ENCODE peak calls at places on chromosomes 1 and 21, in four cellular contexts. H is H1, B is GM12878, Y is HepG2. J is an unnamed sample. For H3K4me1, the result is how much of the 10 kb centered on the place peaks cover.

GRCh38 chr1:24763671-24764070 is 18.4 kb downstream of the CLIC4 start:
- DNase-seq in B (no peak), Y (no peak), H (no peak), J (no peak)

GRCh38 chr21:46667735-46668380 is 32.4 kb downstream of the PRMT2 start:
- DNase-seq in B (no peak), H (no peak), Y (peak), J (peak)

GRCh38 chr1:193310569-193310968 is 124.2 kb upstream of the B3GALT2 start:
- DNase-seq in B (no peak), Y (peak), H (no peak), J (no peak)

GRCh38 chr1:204438628-204439027 is 27.0 kb upstream of the PPP1R15B start:
- DNase-seq in Y (no peak), B (no peak), H (no peak), J (no peak)

GRCh38 chr1:181016563-181016962 is 6.1 kb downstream of the STX6 start:
- DNase-seq in H (no peak), Y (no peak), B (no peak), J (no peak)

GRCh38 chr1:229624906-229625871 is 733 bp downstream of the TAF5L start:
- DNase-seq in Y (peak), H (no peak), B (no peak), J (peak)

GRCh38 chr1:25066731-25067520 is 136.8 kb upstream of the RUNX3 start:
- DNase-seq in H (no peak), Y (no peak), B (no peak), J (no peak)

GRCh38 chr1:226349801-226350503 is 41.0 kb upstream of the LIN9 start:
- DNase-seq in Y (no peak), B (no peak), H (no peak), J (no peak)

DNA sequence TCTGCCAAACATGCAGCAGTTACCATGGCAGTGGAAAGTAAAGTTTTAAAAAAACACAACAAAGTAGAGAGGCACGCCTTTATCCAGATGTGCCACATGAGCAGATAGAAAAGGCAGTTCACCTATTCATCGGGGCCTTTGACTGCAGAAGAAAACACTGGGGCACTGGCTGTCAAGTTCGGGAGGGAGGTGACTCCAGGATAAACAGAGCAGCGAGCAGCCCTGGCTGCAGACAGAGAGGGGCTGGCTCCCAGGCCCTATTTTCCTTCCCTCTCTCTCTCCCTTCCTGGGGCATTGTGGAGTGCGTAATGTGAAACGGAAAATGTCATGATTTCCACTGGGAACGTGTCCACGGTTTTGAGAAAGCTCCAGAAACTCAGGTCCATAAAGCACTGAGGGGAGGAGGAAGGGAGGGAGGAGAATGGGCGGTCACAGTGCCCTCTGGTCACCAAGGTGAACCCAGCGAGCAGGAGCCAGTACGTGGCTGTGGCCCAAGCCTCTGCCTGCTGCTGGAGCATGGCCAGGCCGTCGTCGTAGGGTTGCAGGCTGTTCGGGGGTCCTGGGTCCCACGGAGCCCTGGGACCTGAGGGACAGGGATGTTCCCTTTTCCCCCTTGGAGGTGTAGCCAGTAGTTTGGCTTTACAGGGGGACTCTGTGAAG is 114.7 kb upstream of the IRF2BP2 start:
- DNase-seq in Y (no peak), H (no peak), B (no peak), J (no peak)
- H3K4me1 ChIP-seq in Y (half or more), H (under half), B (half or more), J (under half)

GRCh38 chr1:44674113-44675000 is at the start of the genes ARMH1 and TMEM53:
- DNase-seq in B (peak), H (peak), Y (peak), J (peak)
- TF ChIP-seq SUZ12 in B (no peak), H (no peak), Y (no peak), J (no peak)

GRCh38 chr1:12433323-12434053 is 184.5 kb downstream of the DHRS3 start:
- DNase-seq in H (no peak), Y (peak), B (no peak), J (peak)
- H3K4me1 ChIP-seq in H (under half), Y (half or more), B (under half), J (under half)

GRCh38 chr1:7954683-7955082 is 6.8 kb upstream of the PARK7 start:
- DNase-seq in H (no peak), B (no peak), Y (no peak), J (no peak)

GRCh38 chr1:7943295-7943694 is 2.7 kb upstream of the TNFRSF9 start:
- DNase-seq in Y (no peak), H (no peak), B (no peak), J (no peak)

GRCh38 chr1:7953850-7954609 is 7.5 kb upstream of the PARK7 start:
- DNase-seq in B (peak), H (peak), Y (peak), J (peak)

GRCh38 chr1:7948950-7949349 is 8.3 kb upstream of the TNFRSF9 start:
- DNase-seq in H (no peak), B (no peak), Y (no peak), J (no peak)
- TF ChIP-seq SUZ12 in H (no peak), B (no peak), Y (no peak), J (no peak)

GRCh38 chr21:42237161-42237560 is 18.2 kb downstream of the ABCG1 start:
- DNase-seq in B (no peak), Y (no peak), H (no peak), J (no peak)

GRCh38 chr21:42238185-42238934 is 19.4 kb downstream of the ABCG1 start:
- DNase-seq in H (no peak), B (peak), Y (no peak), J (no peak)

GRCh38 chr21:42236693-42237092 is 17.8 kb downstream of the ABCG1 start:
- DNase-seq in B (no peak), Y (no peak), H (no peak), J (no peak)

GRCh38 chr21:42236014-42236413 is 17.1 kb downstream of the ABCG1 start:
- DNase-seq in H (no peak), B (no peak), Y (no peak), J (no peak)

DNA sequence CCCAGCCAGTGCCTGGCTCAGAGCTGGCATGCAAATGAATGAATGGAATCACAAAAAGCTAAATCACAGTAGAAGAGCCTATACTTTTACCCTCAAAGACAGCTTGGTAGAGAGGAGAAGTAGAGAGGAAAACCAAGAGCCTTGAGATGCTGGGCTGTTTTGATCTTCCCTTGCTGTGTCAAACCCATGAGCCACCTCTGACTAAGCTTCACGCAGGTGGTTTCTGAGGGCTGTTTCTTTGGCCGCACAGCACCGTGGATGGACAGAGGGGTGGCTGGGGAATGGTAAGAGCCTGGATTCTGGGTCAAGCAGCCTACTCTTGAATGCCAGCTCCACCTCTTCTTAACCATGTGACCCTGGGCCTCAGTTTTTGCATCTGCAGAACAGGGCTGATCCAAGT is 18.6 kb downstream of the ABCG1 start:
- DNase-seq in H (no peak), B (no peak), Y (no peak), J (no peak)
- H3K4me1 ChIP-seq in H (under half), B (half or more), Y (under half), J (under half)

GRCh38 chr1:185432943-185433342 is 115.9 kb upstream of the IVNS1ABP start:
- DNase-seq in B (no peak), Y (no peak), H (no peak), J (no peak)
- TF ChIP-seq SUZ12 in B (no peak), Y (no peak), H (no peak), J (no peak)

DNA sequence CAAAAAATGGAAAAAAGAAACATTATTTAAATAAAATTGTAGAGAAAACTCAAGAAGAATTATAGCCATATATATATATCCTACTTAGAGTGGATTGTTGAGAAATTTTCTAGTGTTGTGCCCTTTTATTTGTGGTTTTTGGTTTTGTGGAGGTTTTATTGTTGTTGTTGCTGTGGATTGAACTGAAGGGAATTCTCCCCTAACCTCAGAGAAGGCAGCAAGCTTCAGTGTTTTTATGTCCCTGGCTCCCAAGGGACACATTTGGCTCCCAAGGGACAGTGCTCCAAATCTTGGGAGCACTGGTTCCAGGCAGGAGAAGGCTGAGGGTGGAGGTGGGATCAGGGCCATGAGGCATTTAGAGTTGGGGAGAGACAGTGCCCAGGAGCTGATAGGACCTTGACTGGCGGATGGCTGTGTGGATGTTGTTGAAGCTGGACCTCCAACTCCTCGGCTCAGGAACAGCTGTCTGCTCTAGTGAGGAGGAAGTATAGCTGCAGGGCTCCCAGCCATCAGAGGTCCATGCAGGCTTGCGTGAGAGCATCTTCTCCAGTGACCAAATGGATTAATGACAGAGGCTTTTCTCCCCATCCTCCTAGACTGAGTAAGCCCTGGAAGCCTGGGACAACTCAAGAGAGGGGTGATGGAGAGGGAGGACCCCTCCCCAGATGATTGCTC is 100.5 kb downstream of the TEX35 start:
- DNase-seq in Y (no peak), H (no peak), B (no peak), J (no peak)
- H3K4me1 ChIP-seq in Y (under half), H (under half), B (under half), J (under half)